ENCODE peak calls at places on chromosomes 16 and 17, in four cellular contexts. One of them, this sample, is unnamed.

GRCh38 chr16:11218324-11218962 is 37.6 kb downstream of the SOCS1 start:
- DNase-seq in H1: no peak
- DNase-seq in mesenchymal stem cell: no peak
- DNase-seq in H9: no peak
- DNase-seq in this sample: peak

GRCh38 chr17:64032081-64032480 is 11.6 kb upstream of the ICAM2 start:
- DNase-seq in H9: peak
- DNase-seq in H1: no peak
- DNase-seq in mesenchymal stem cell: no peak
- DNase-seq in this sample: no peak

GRCh38 chr17:18070861-18071340 is 16.8 kb upstream of the DRG2 start:
- DNase-seq in mesenchymal stem cell: peak
- DNase-seq in H1: no peak
- DNase-seq in H9: peak
- DNase-seq in this sample: no peak

GRCh38 chr16:29158031-29158430 is 173.2 kb downstream of the LAT start:
- DNase-seq in H1: no peak
- DNase-seq in mesenchymal stem cell: no peak
- DNase-seq in H9: no peak
- DNase-seq in this sample: no peak

GRCh38 chr16:52383071-52383470 is 163.9 kb downstream of the TOX3 start:
- DNase-seq in H1: no peak
- DNase-seq in mesenchymal stem cell: no peak
- DNase-seq in H9: no peak
- DNase-seq in this sample: no peak

GRCh38 chr17:38361700-38362465 is 10.2 kb downstream of the SOCS7 start:
- DNase-seq in H9: no peak
- DNase-seq in H1: no peak
- DNase-seq in mesenchymal stem cell: no peak
- DNase-seq in this sample: no peak

GRCh38 chr16:67207857-67208524 is 9.1 kb downstream of the ELMO3 start:
- DNase-seq in H1: no peak
- DNase-seq in H9: no peak
- DNase-seq in mesenchymal stem cell: peak
- DNase-seq in this sample: peak

GRCh38 chr17:17415006-17415405 is 61.8 kb upstream of the MED9 start:
- DNase-seq in H9: no peak
- DNase-seq in mesenchymal stem cell: no peak
- DNase-seq in H1: no peak
- DNase-seq in this sample: no peak

GRCh38 chr17:73952136-73952497 is 251.4 kb upstream of the RPL38 start:
- DNase-seq in H1: no peak
- DNase-seq in mesenchymal stem cell: no peak
- DNase-seq in H9: no peak
- DNase-seq in this sample: no peak

GRCh38 chr16:23148513-23149266 is 562 bp downstream of the USP31 start:
- DNase-seq in H9: peak
- DNase-seq in mesenchymal stem cell: peak
- DNase-seq in H1: no peak
- DNase-seq in this sample: peak

GRCh38 chr17:48577330-48577945 is 712 bp downstream of the HOXB4 start:
- DNase-seq in H1: no peak
- DNase-seq in mesenchymal stem cell: peak
- DNase-seq in H9: no peak
- DNase-seq in this sample: no peak

GRCh38 chr17:79834575-79835469 is 4.4 kb downstream of the CBX4 start:
- DNase-seq in mesenchymal stem cell: no peak
- DNase-seq in H1: no peak
- DNase-seq in H9: peak
- DNase-seq in this sample: no peak

GRCh38 chr16:67477960-67478554 is 2.9 kb downstream of the ATP6V0D1 start:
- DNase-seq in H1: no peak
- DNase-seq in mesenchymal stem cell: no peak
- DNase-seq in H9: no peak
- DNase-seq in this sample: no peak

GRCh38 chr16:84742561-84743200 is 42.9 kb downstream of the USP10 start:
- DNase-seq in mesenchymal stem cell: no peak
- DNase-seq in H9: no peak
- DNase-seq in H1: no peak
- DNase-seq in this sample: no peak

GRCh38 chr17:14119546-14119945 is 50.2 kb downstream of the COX10 start:
- DNase-seq in mesenchymal stem cell: no peak
- DNase-seq in H9: no peak
- DNase-seq in H1: no peak
- DNase-seq in this sample: no peak

GRCh38 chr16:78060295-78060694 is 37.9 kb downstream of the CLEC3A start:
- DNase-seq in H1: no peak
- DNase-seq in H9: no peak
- DNase-seq in mesenchymal stem cell: no peak
- DNase-seq in this sample: no peak

GRCh38 chr17:37493249-37494027 is 3.7 kb downstream of the DUSP14 start:
- DNase-seq in H9: no peak
- DNase-seq in mesenchymal stem cell: peak
- DNase-seq in H1: no peak
- DNase-seq in this sample: peak

GRCh38 chr17:59825533-59826316 is 67.0 kb downstream of the TUBD1 start:
- DNase-seq in H9: no peak
- DNase-seq in mesenchymal stem cell: peak
- DNase-seq in H1: no peak
- DNase-seq in this sample: no peak

GRCh38 chr17:40065041-40065770 is 2.4 kb downstream of the THRA start:
- DNase-seq in H9: no peak
- DNase-seq in H1: no peak
- DNase-seq in mesenchymal stem cell: peak
- DNase-seq in this sample: no peak

GRCh38 chr16:53726625-53727024 is 22.7 kb downstream of the FTO start:
- DNase-seq in mesenchymal stem cell: peak
- DNase-seq in H9: no peak
- DNase-seq in H1: no peak
- DNase-seq in this sample: no peak

GRCh38 chr16:65731840-65732239 is 610.0 kb upstream of the CDH11 start:
- DNase-seq in mesenchymal stem cell: peak
- DNase-seq in H9: no peak
- DNase-seq in H1: no peak
- DNase-seq in this sample: no peak

GRCh38 chr16:89779917-89780316 is 36.5 kb downstream of the FANCA start:
- DNase-seq in H9: no peak
- DNase-seq in H1: no peak
- DNase-seq in mesenchymal stem cell: no peak
- DNase-seq in this sample: no peak

GRCh38 chr17:37310940-37311339 is 64.8 kb upstream of the C17orf78 start:
- DNase-seq in H9: no peak
- DNase-seq in H1: no peak
- DNase-seq in mesenchymal stem cell: no peak
- DNase-seq in this sample: no peak

GRCh38 chr17:14203392-14203791 is 33.3 kb downstream of the CDRT15 start:
- DNase-seq in mesenchymal stem cell: no peak
- DNase-seq in H9: no peak
- DNase-seq in H1: no peak
- DNase-seq in this sample: no peak

GRCh38 chr17:75652934-75653549 is 13.9 kb downstream of the RECQL5 start:
- DNase-seq in mesenchymal stem cell: peak
- DNase-seq in H9: peak
- DNase-seq in H1: no peak
- DNase-seq in this sample: peak

GRCh38 chr17:5719976-5720375 is 135.7 kb upstream of the NLRP1 start:
- DNase-seq in mesenchymal stem cell: peak
- DNase-seq in H9: no peak
- DNase-seq in H1: no peak
- DNase-seq in this sample: no peak

DNA sequence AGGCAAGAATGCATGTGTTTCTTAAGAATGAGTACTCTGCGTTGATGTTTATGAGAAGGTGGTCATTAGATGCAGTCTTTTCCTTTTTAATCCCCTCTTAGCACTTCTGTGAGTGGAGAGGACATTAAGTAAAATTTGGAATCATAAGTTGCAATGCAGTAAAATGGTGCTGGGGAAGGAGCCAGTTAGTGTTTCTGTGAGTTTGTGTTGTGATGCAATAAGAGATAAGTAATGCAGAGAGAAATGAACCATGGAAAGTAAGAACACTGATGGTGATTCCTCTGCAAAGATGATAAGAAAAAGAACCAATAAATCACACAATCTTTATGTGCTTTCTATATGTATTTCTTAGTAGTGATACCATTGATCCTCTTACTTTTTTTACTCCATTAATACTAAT is 20.0 kb downstream of the ABHD15 start:
- DNase-seq in mesenchymal stem cell: peak
- DNase-seq in H9: no peak
- DNase-seq in H1: no peak
- DNase-seq in this sample: no peak
- H4K8ac ChIP-seq in mesenchymal stem cell: no peak
- H4K8ac ChIP-seq in H9: no peak
- H4K8ac ChIP-seq in H1: no peak
- H4K8ac ChIP-seq in this sample: no peak

DNA sequence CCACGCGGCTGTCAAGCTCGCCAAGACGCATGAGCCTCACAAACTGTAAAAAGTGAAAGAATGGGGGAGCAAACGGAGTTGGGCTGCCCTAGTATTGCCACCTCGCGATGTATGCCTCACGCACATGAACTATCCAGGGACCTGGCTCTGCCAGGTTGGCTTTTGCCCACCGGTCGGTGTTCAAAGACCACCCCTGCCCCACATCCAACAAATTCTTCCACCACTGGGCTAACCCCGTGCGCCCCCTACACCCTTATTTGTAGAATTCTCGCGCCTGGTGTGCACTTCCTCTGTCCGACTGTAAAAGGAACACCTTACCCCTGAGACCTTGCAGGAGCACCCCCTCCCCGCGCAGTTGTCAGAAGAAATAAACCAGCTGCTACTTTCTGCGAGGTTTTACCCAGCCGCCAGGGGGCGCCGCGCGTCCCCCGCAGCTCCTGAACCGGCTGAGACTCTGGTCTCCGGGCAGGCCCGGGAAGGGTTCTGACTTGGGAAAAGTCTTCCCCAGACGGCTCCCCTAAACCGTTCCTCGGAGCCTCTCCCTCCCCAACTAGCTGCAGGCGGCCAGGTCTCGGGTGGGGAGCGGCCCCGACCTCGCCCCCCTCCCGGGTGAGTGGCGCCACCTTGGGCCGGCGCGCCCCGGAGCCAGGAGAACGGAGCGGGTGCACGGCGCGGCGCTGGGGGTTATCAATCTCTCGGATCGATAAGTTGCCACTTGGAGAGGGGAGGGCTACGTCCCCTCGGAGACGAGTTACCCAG is 1.7 kb upstream of the ZNF423 start:
- DNase-seq in H9: peak
- DNase-seq in H1: peak
- DNase-seq in mesenchymal stem cell: peak
- DNase-seq in this sample: peak
- H2BK12ac ChIP-seq in H9: no peak
- H2BK12ac ChIP-seq in H1: peak
- H2BK12ac ChIP-seq in mesenchymal stem cell: peak
- H2BK12ac ChIP-seq in this sample: peak

GRCh38 chr17:45020354-45021138 is 30.9 kb downstream of the DCAKD start:
- DNase-seq in mesenchymal stem cell: peak
- DNase-seq in H9: peak
- DNase-seq in H1: no peak
- DNase-seq in this sample: no peak
- H4K8ac ChIP-seq in mesenchymal stem cell: peak
- H4K8ac ChIP-seq in H9: no peak
- H4K8ac ChIP-seq in H1: peak
- H4K8ac ChIP-seq in this sample: no peak

DNA sequence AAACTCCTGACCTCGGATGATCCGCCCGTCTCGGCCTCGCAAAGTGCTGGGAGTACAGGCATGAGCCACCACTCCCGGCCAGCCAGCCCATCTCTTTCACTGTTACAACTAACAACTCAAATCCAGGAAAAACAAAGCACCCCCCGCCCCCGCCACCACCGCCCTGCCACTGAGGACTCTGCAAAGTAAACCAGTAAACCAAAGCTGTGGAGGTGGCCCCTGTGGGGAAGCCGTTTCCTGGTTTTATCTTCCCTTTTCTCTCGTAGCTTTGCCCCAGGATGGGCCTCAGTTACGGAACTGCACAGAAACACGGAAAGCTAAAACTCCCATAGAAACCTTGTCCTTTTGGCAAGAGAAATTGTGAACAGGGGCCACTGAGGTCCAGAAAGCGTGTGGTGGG is 17.5 kb downstream of the CHMP6 start:
- DNase-seq in H9: no peak
- DNase-seq in H1: no peak
- DNase-seq in mesenchymal stem cell: no peak
- DNase-seq in this sample: no peak
- H2BK12ac ChIP-seq in H9: no peak
- H2BK12ac ChIP-seq in H1: no peak
- H2BK12ac ChIP-seq in mesenchymal stem cell: no peak
- H2BK12ac ChIP-seq in this sample: no peak

DNA sequence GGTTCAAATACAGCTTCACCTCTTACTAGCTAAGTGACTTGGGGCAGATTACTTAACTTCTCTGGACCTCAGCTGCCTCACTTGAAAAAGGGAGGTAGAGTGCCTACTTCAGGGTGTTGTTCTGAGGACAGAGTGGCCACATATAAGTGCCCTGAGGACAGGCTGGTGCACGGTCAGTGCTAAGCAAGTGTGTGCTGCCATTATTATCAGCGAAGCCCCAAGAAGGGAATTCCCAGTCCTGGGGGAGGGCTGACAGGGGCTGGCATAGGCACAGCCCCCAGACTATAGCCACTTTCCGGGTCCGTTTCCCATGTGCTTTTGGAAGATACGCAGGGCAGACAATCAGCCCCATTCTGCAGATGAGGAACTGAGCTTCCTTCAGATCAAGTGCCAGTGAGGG is 2.5 kb downstream of the ZBTB4 start:
- DNase-seq in mesenchymal stem cell: no peak
- DNase-seq in H1: no peak
- DNase-seq in H9: no peak
- DNase-seq in this sample: no peak
- H4K8ac ChIP-seq in mesenchymal stem cell: no peak
- H4K8ac ChIP-seq in H1: no peak
- H4K8ac ChIP-seq in H9: no peak
- H4K8ac ChIP-seq in this sample: no peak

This sample was measured in trophoblast cell.